ENCODE peak calls at places on chromosomes 13 and 19, in eight cellular contexts. One of them, this sample, is unnamed.

GRCh38 chr19:18408053-18408476 is 10.6 kb upstream of the LRRC25 start:
- DNase-seq in stimulated activated CD4-positive, alpha-beta T cell treated with anti-CD3 and anti-CD28 coated beads, Interleukin-12 subunit alpha, Interleukin-12 subunit beta, amount 100 ng/mL, for 4 hours: no peak
- DNase-seq in tibial nerve: no peak
- DNase-seq in IMR-90: no peak
- DNase-seq in heart left ventricle: peak; percentile 41
- DNase-seq in NCI-H2171 treated with DMSO at 0.1 percent for 48 hours: no peak
- DNase-seq in GM12892: no peak
- DNase-seq in CD8-positive, alpha-beta T cell: no peak
- DNase-seq in this sample: no peak

GRCh38 chr13:40164137-40164536 is 502.3 kb downstream of the FOXO1 start:
- DNase-seq in stimulated activated CD4-positive, alpha-beta T cell treated with anti-CD3 and anti-CD28 coated beads, Interleukin-12 subunit alpha, Interleukin-12 subunit beta, amount 100 ng/mL, for 4 hours: no peak
- DNase-seq in tibial nerve: no peak
- DNase-seq in IMR-90: no peak
- DNase-seq in heart left ventricle: no peak
- DNase-seq in NCI-H2171 treated with DMSO at 0.1 percent for 48 hours: no peak
- DNase-seq in GM12892: no peak
- DNase-seq in CD8-positive, alpha-beta T cell: no peak
- DNase-seq in this sample: no peak

GRCh38 chr19:13681509-13681908 is 82.8 kb upstream of the MRI1 start:
- DNase-seq in stimulated activated CD4-positive, alpha-beta T cell treated with anti-CD3 and anti-CD28 coated beads, Interleukin-12 subunit alpha, Interleukin-12 subunit beta, amount 100 ng/mL, for 4 hours: no peak
- DNase-seq in tibial nerve: no peak
- DNase-seq in IMR-90: no peak
- DNase-seq in heart left ventricle: no peak
- DNase-seq in NCI-H2171 treated with DMSO at 0.1 percent for 48 hours: no peak
- DNase-seq in GM12892: no peak
- DNase-seq in CD8-positive, alpha-beta T cell: no peak
- DNase-seq in this sample: no peak

GRCh38 chr13:39616087-39616694 is 13.2 kb upstream of the LHFPL6 start:
- DNase-seq in stimulated activated CD4-positive, alpha-beta T cell treated with anti-CD3 and anti-CD28 coated beads, Interleukin-12 subunit alpha, Interleukin-12 subunit beta, amount 100 ng/mL, for 4 hours: peak; percentile 14
- DNase-seq in tibial nerve: no peak
- DNase-seq in IMR-90: peak; percentile 68
- DNase-seq in heart left ventricle: peak; percentile 36
- DNase-seq in NCI-H2171 treated with DMSO at 0.1 percent for 48 hours: peak; percentile 47
- DNase-seq in GM12892: peak; percentile 25
- DNase-seq in CD8-positive, alpha-beta T cell: peak; percentile 33
- DNase-seq in this sample: peak; percentile 23

GRCh38 chr13:105240356-105240755 is 1295.1 kb downstream of the EFNB2 start:
- DNase-seq in stimulated activated CD4-positive, alpha-beta T cell treated with anti-CD3 and anti-CD28 coated beads, Interleukin-12 subunit alpha, Interleukin-12 subunit beta, amount 100 ng/mL, for 4 hours: no peak
- DNase-seq in tibial nerve: no peak
- DNase-seq in IMR-90: no peak
- DNase-seq in heart left ventricle: no peak
- DNase-seq in NCI-H2171 treated with DMSO at 0.1 percent for 48 hours: no peak
- DNase-seq in GM12892: no peak
- DNase-seq in CD8-positive, alpha-beta T cell: no peak
- DNase-seq in this sample: no peak

GRCh38 chr19:52638601-52639000 is 446 bp upstream of the ZNF83 start:
- DNase-seq in stimulated activated CD4-positive, alpha-beta T cell treated with anti-CD3 and anti-CD28 coated beads, Interleukin-12 subunit alpha, Interleukin-12 subunit beta, amount 100 ng/mL, for 4 hours: peak; percentile 2
- DNase-seq in tibial nerve: no peak
- DNase-seq in IMR-90: peak; percentile 69
- DNase-seq in heart left ventricle: peak; percentile 58
- DNase-seq in NCI-H2171 treated with DMSO at 0.1 percent for 48 hours: no peak
- DNase-seq in GM12892: peak; percentile 25
- DNase-seq in CD8-positive, alpha-beta T cell: no peak
- DNase-seq in this sample: no peak

GRCh38 chr13:110319397-110319773 is 12.3 kb downstream of the COL4A2 start:
- DNase-seq in stimulated activated CD4-positive, alpha-beta T cell treated with anti-CD3 and anti-CD28 coated beads, Interleukin-12 subunit alpha, Interleukin-12 subunit beta, amount 100 ng/mL, for 4 hours: no peak
- DNase-seq in tibial nerve: no peak
- DNase-seq in IMR-90: no peak
- DNase-seq in heart left ventricle: no peak
- DNase-seq in NCI-H2171 treated with DMSO at 0.1 percent for 48 hours: no peak
- DNase-seq in GM12892: no peak
- DNase-seq in CD8-positive, alpha-beta T cell: no peak
- DNase-seq in this sample: no peak

GRCh38 chr19:11017275-11018035 is 56.6 kb downstream of the SMARCA4 start:
- DNase-seq in stimulated activated CD4-positive, alpha-beta T cell treated with anti-CD3 and anti-CD28 coated beads, Interleukin-12 subunit alpha, Interleukin-12 subunit beta, amount 100 ng/mL, for 4 hours: no peak
- DNase-seq in tibial nerve: no peak
- DNase-seq in IMR-90: no peak
- DNase-seq in heart left ventricle: no peak
- DNase-seq in NCI-H2171 treated with DMSO at 0.1 percent for 48 hours: no peak
- DNase-seq in GM12892: no peak
- DNase-seq in CD8-positive, alpha-beta T cell: no peak
- DNase-seq in this sample: no peak

GRCh38 chr19:38488096-38488495 is 54.6 kb downstream of the RYR1 start:
- DNase-seq in stimulated activated CD4-positive, alpha-beta T cell treated with anti-CD3 and anti-CD28 coated beads, Interleukin-12 subunit alpha, Interleukin-12 subunit beta, amount 100 ng/mL, for 4 hours: no peak
- DNase-seq in tibial nerve: no peak
- DNase-seq in IMR-90: no peak
- DNase-seq in heart left ventricle: no peak
- DNase-seq in NCI-H2171 treated with DMSO at 0.1 percent for 48 hours: no peak
- DNase-seq in GM12892: no peak
- DNase-seq in CD8-positive, alpha-beta T cell: no peak
- DNase-seq in this sample: no peak

GRCh38 chr13:75830842-75831241 is 194.7 kb downstream of the LMO7 start:
- DNase-seq in stimulated activated CD4-positive, alpha-beta T cell treated with anti-CD3 and anti-CD28 coated beads, Interleukin-12 subunit alpha, Interleukin-12 subunit beta, amount 100 ng/mL, for 4 hours: no peak
- DNase-seq in tibial nerve: no peak
- DNase-seq in IMR-90: peak; percentile 78
- DNase-seq in heart left ventricle: no peak
- DNase-seq in NCI-H2171 treated with DMSO at 0.1 percent for 48 hours: no peak
- DNase-seq in GM12892: no peak
- DNase-seq in CD8-positive, alpha-beta T cell: no peak
- DNase-seq in this sample: no peak

GRCh38 chr13:109729031-109729870 is 57.1 kb downstream of the IRS2 start:
- DNase-seq in stimulated activated CD4-positive, alpha-beta T cell treated with anti-CD3 and anti-CD28 coated beads, Interleukin-12 subunit alpha, Interleukin-12 subunit beta, amount 100 ng/mL, for 4 hours: no peak
- DNase-seq in tibial nerve: no peak
- DNase-seq in IMR-90: no peak
- DNase-seq in heart left ventricle: no peak
- DNase-seq in NCI-H2171 treated with DMSO at 0.1 percent for 48 hours: no peak
- DNase-seq in GM12892: no peak
- DNase-seq in CD8-positive, alpha-beta T cell: no peak
- DNase-seq in this sample: no peak

GRCh38 chr13:40433577-40433976 is 232.9 kb downstream of the FOXO1 start:
- DNase-seq in stimulated activated CD4-positive, alpha-beta T cell treated with anti-CD3 and anti-CD28 coated beads, Interleukin-12 subunit alpha, Interleukin-12 subunit beta, amount 100 ng/mL, for 4 hours: peak; percentile 17
- DNase-seq in tibial nerve: no peak
- DNase-seq in IMR-90: no peak
- DNase-seq in heart left ventricle: no peak
- DNase-seq in NCI-H2171 treated with DMSO at 0.1 percent for 48 hours: no peak
- DNase-seq in GM12892: no peak
- DNase-seq in CD8-positive, alpha-beta T cell: peak; percentile 38
- DNase-seq in this sample: peak; percentile 30

GRCh38 chr19:18961767-18962423 is 20.9 kb upstream of the HOMER3 start:
- DNase-seq in stimulated activated CD4-positive, alpha-beta T cell treated with anti-CD3 and anti-CD28 coated beads, Interleukin-12 subunit alpha, Interleukin-12 subunit beta, amount 100 ng/mL, for 4 hours: peak; percentile 4
- DNase-seq in tibial nerve: no peak
- DNase-seq in IMR-90: no peak
- DNase-seq in heart left ventricle: no peak
- DNase-seq in NCI-H2171 treated with DMSO at 0.1 percent for 48 hours: peak; percentile 43
- DNase-seq in GM12892: no peak
- DNase-seq in CD8-positive, alpha-beta T cell: peak; percentile 14
- DNase-seq in this sample: no peak

GRCh38 chr13:43348397-43348796 is 325.0 kb downstream of the DNAJC15 start:
- DNase-seq in stimulated activated CD4-positive, alpha-beta T cell treated with anti-CD3 and anti-CD28 coated beads, Interleukin-12 subunit alpha, Interleukin-12 subunit beta, amount 100 ng/mL, for 4 hours: no peak
- DNase-seq in tibial nerve: no peak
- DNase-seq in IMR-90: peak; percentile 62
- DNase-seq in heart left ventricle: no peak
- DNase-seq in NCI-H2171 treated with DMSO at 0.1 percent for 48 hours: no peak
- DNase-seq in GM12892: no peak
- DNase-seq in CD8-positive, alpha-beta T cell: no peak
- DNase-seq in this sample: no peak

GRCh38 chr13:112959206-112959605 is 9.8 kb upstream of the MCF2L start:
- DNase-seq in stimulated activated CD4-positive, alpha-beta T cell treated with anti-CD3 and anti-CD28 coated beads, Interleukin-12 subunit alpha, Interleukin-12 subunit beta, amount 100 ng/mL, for 4 hours: no peak
- DNase-seq in tibial nerve: no peak
- DNase-seq in IMR-90: no peak
- DNase-seq in heart left ventricle: peak; percentile 63
- DNase-seq in NCI-H2171 treated with DMSO at 0.1 percent for 48 hours: no peak
- DNase-seq in GM12892: no peak
- DNase-seq in CD8-positive, alpha-beta T cell: no peak
- DNase-seq in this sample: no peak

GRCh38 chr19:58543826-58544590 is at the start of gene TRIM28:
- DNase-seq in stimulated activated CD4-positive, alpha-beta T cell treated with anti-CD3 and anti-CD28 coated beads, Interleukin-12 subunit alpha, Interleukin-12 subunit beta, amount 100 ng/mL, for 4 hours: peak; percentile 100
- DNase-seq in tibial nerve: peak; percentile 95
- DNase-seq in IMR-90: peak; percentile 99
- DNase-seq in heart left ventricle: peak; percentile 98
- DNase-seq in NCI-H2171 treated with DMSO at 0.1 percent for 48 hours: no peak
- DNase-seq in GM12892: peak; percentile 100
- DNase-seq in CD8-positive, alpha-beta T cell: peak; percentile 100
- DNase-seq in this sample: peak; percentile 100

GRCh38 chr19:16377521-16377920 is 52.9 kb downstream of the KLF2 start:
- DNase-seq in stimulated activated CD4-positive, alpha-beta T cell treated with anti-CD3 and anti-CD28 coated beads, Interleukin-12 subunit alpha, Interleukin-12 subunit beta, amount 100 ng/mL, for 4 hours: no peak
- DNase-seq in tibial nerve: no peak
- DNase-seq in IMR-90: no peak
- DNase-seq in heart left ventricle: no peak
- DNase-seq in NCI-H2171 treated with DMSO at 0.1 percent for 48 hours: no peak
- DNase-seq in GM12892: no peak
- DNase-seq in CD8-positive, alpha-beta T cell: no peak
- DNase-seq in this sample: no peak

GRCh38 chr13:33280550-33280905 is 5.0 kb downstream of the STARD13 start:
- DNase-seq in stimulated activated CD4-positive, alpha-beta T cell treated with anti-CD3 and anti-CD28 coated beads, Interleukin-12 subunit alpha, Interleukin-12 subunit beta, amount 100 ng/mL, for 4 hours: no peak
- DNase-seq in tibial nerve: no peak
- DNase-seq in IMR-90: no peak
- DNase-seq in heart left ventricle: no peak
- DNase-seq in NCI-H2171 treated with DMSO at 0.1 percent for 48 hours: no peak
- DNase-seq in GM12892: no peak
- DNase-seq in CD8-positive, alpha-beta T cell: no peak
- DNase-seq in this sample: no peak

GRCh38 chr19:1276620-1277007 is 1.3 kb downstream of the FAM174C start:
- DNase-seq in stimulated activated CD4-positive, alpha-beta T cell treated with anti-CD3 and anti-CD28 coated beads, Interleukin-12 subunit alpha, Interleukin-12 subunit beta, amount 100 ng/mL, for 4 hours: no peak
- DNase-seq in tibial nerve: no peak
- DNase-seq in IMR-90: no peak
- DNase-seq in heart left ventricle: no peak
- DNase-seq in NCI-H2171 treated with DMSO at 0.1 percent for 48 hours: no peak
- DNase-seq in GM12892: no peak
- DNase-seq in CD8-positive, alpha-beta T cell: no peak
- DNase-seq in this sample: no peak

GRCh38 chr13:80276371-80277289 is 64.3 kb downstream of the SPRY2 start:
- DNase-seq in stimulated activated CD4-positive, alpha-beta T cell treated with anti-CD3 and anti-CD28 coated beads, Interleukin-12 subunit alpha, Interleukin-12 subunit beta, amount 100 ng/mL, for 4 hours: no peak
- DNase-seq in tibial nerve: no peak
- DNase-seq in IMR-90: peak; percentile 23
- DNase-seq in heart left ventricle: no peak
- DNase-seq in NCI-H2171 treated with DMSO at 0.1 percent for 48 hours: no peak
- DNase-seq in GM12892: no peak
- DNase-seq in CD8-positive, alpha-beta T cell: no peak
- DNase-seq in this sample: no peak

GRCh38 chr19:3398114-3398899 is 31.9 kb downstream of the NFIC start:
- DNase-seq in stimulated activated CD4-positive, alpha-beta T cell treated with anti-CD3 and anti-CD28 coated beads, Interleukin-12 subunit alpha, Interleukin-12 subunit beta, amount 100 ng/mL, for 4 hours: no peak
- DNase-seq in tibial nerve: peak; percentile 78
- DNase-seq in IMR-90: peak; percentile 41
- DNase-seq in heart left ventricle: peak; percentile 77
- DNase-seq in NCI-H2171 treated with DMSO at 0.1 percent for 48 hours: no peak
- DNase-seq in GM12892: no peak
- DNase-seq in CD8-positive, alpha-beta T cell: no peak
- DNase-seq in this sample: no peak

GRCh38 chr13:94112227-94112626 is 367.3 kb downstream of the DCT start:
- DNase-seq in stimulated activated CD4-positive, alpha-beta T cell treated with anti-CD3 and anti-CD28 coated beads, Interleukin-12 subunit alpha, Interleukin-12 subunit beta, amount 100 ng/mL, for 4 hours: no peak
- DNase-seq in tibial nerve: peak; percentile 18
- DNase-seq in IMR-90: peak; percentile 98
- DNase-seq in heart left ventricle: peak; percentile 32
- DNase-seq in NCI-H2171 treated with DMSO at 0.1 percent for 48 hours: peak; percentile 41
- DNase-seq in GM12892: no peak
- DNase-seq in CD8-positive, alpha-beta T cell: no peak
- DNase-seq in this sample: no peak

GRCh38 chr13:73598021-73598712 is 536.0 kb downstream of the KLF12 start:
- DNase-seq in stimulated activated CD4-positive, alpha-beta T cell treated with anti-CD3 and anti-CD28 coated beads, Interleukin-12 subunit alpha, Interleukin-12 subunit beta, amount 100 ng/mL, for 4 hours: no peak
- DNase-seq in tibial nerve: no peak
- DNase-seq in IMR-90: peak; percentile 82
- DNase-seq in heart left ventricle: no peak
- DNase-seq in NCI-H2171 treated with DMSO at 0.1 percent for 48 hours: no peak
- DNase-seq in GM12892: no peak
- DNase-seq in CD8-positive, alpha-beta T cell: no peak
- DNase-seq in this sample: no peak

GRCh38 chr19:11767633-11768133 is 883 bp downstream of the ZNF441 start:
- DNase-seq in stimulated activated CD4-positive, alpha-beta T cell treated with anti-CD3 and anti-CD28 coated beads, Interleukin-12 subunit alpha, Interleukin-12 subunit beta, amount 100 ng/mL, for 4 hours: peak; percentile 10
- DNase-seq in tibial nerve: no peak
- DNase-seq in IMR-90: peak; percentile 37
- DNase-seq in heart left ventricle: peak; percentile 31
- DNase-seq in NCI-H2171 treated with DMSO at 0.1 percent for 48 hours: no peak
- DNase-seq in GM12892: peak; percentile 25
- DNase-seq in CD8-positive, alpha-beta T cell: peak; percentile 6
- DNase-seq in this sample: no peak

GRCh38 chr19:18915639-18916038 is 3.5 kb downstream of the COPE start:
- DNase-seq in stimulated activated CD4-positive, alpha-beta T cell treated with anti-CD3 and anti-CD28 coated beads, Interleukin-12 subunit alpha, Interleukin-12 subunit beta, amount 100 ng/mL, for 4 hours: no peak
- DNase-seq in tibial nerve: no peak
- DNase-seq in IMR-90: peak; percentile 30
- DNase-seq in heart left ventricle: no peak
- DNase-seq in NCI-H2171 treated with DMSO at 0.1 percent for 48 hours: peak; percentile 60
- DNase-seq in GM12892: no peak
- DNase-seq in CD8-positive, alpha-beta T cell: no peak
- DNase-seq in this sample: no peak

GRCh38 chr13:93652942-93653341 is 426.3 kb downstream of the GPC6 start:
- DNase-seq in stimulated activated CD4-positive, alpha-beta T cell treated with anti-CD3 and anti-CD28 coated beads, Interleukin-12 subunit alpha, Interleukin-12 subunit beta, amount 100 ng/mL, for 4 hours: no peak
- DNase-seq in tibial nerve: no peak
- DNase-seq in IMR-90: no peak
- DNase-seq in heart left ventricle: no peak
- DNase-seq in NCI-H2171 treated with DMSO at 0.1 percent for 48 hours: no peak
- DNase-seq in GM12892: no peak
- DNase-seq in CD8-positive, alpha-beta T cell: no peak
- DNase-seq in this sample: no peak

GRCh38 chr13:112814905-112815585 is 125.2 kb downstream of the ATP11A start:
- DNase-seq in stimulated activated CD4-positive, alpha-beta T cell treated with anti-CD3 and anti-CD28 coated beads, Interleukin-12 subunit alpha, Interleukin-12 subunit beta, amount 100 ng/mL, for 4 hours: no peak
- DNase-seq in tibial nerve: no peak
- DNase-seq in IMR-90: peak; percentile 44
- DNase-seq in heart left ventricle: peak; percentile 82
- DNase-seq in NCI-H2171 treated with DMSO at 0.1 percent for 48 hours: no peak
- DNase-seq in GM12892: no peak
- DNase-seq in CD8-positive, alpha-beta T cell: no peak
- DNase-seq in this sample: no peak

GRCh38 chr13:23510979-23511735 is 59.1 kb upstream of the TNFRSF19 start:
- DNase-seq in stimulated activated CD4-positive, alpha-beta T cell treated with anti-CD3 and anti-CD28 coated beads, Interleukin-12 subunit alpha, Interleukin-12 subunit beta, amount 100 ng/mL, for 4 hours: no peak
- DNase-seq in tibial nerve: no peak
- DNase-seq in IMR-90: peak; percentile 75
- DNase-seq in heart left ventricle: no peak
- DNase-seq in NCI-H2171 treated with DMSO at 0.1 percent for 48 hours: peak; percentile 60
- DNase-seq in GM12892: no peak
- DNase-seq in CD8-positive, alpha-beta T cell: no peak
- DNase-seq in this sample: no peak